ENCODE peak calls at places on chromosomes 5 and 9, in six cellular contexts. One of them, this sample, is unnamed.

GRCh38 chr9:36560813-36561212 is 11.9 kb upstream of the MELK start:
- DNase-seq in A549: no peak
- DNase-seq in IMR-90: peak
- DNase-seq in psoas muscle: no peak
- DNase-seq in uterus: no peak
- DNase-seq in kidney: no peak
- DNase-seq in this sample: no peak

GRCh38 chr5:10235350-10235749 is 14.3 kb downstream of the ATPSCKMT start:
- DNase-seq in uterus: no peak
- DNase-seq in psoas muscle: no peak
- DNase-seq in IMR-90: peak
- DNase-seq in kidney: no peak
- DNase-seq in A549: peak
- DNase-seq in this sample: no peak

GRCh38 chr5:146426853-146427618 is 20.1 kb upstream of the TCERG1 start:
- DNase-seq in IMR-90: peak
- DNase-seq in kidney: no peak
- DNase-seq in psoas muscle: no peak
- DNase-seq in uterus: no peak
- DNase-seq in A549: peak
- DNase-seq in this sample: no peak

GRCh38 chr5:96680759-96681158 is 18.6 kb downstream of the CAST start:
- DNase-seq in IMR-90: no peak
- DNase-seq in kidney: peak
- DNase-seq in psoas muscle: no peak
- DNase-seq in uterus: no peak
- DNase-seq in A549: no peak
- DNase-seq in this sample: no peak

GRCh38 chr5:60205071-60205470 is 311.5 kb upstream of the PDE4D start:
- DNase-seq in IMR-90: no peak
- DNase-seq in A549: no peak
- DNase-seq in uterus: no peak
- DNase-seq in psoas muscle: no peak
- DNase-seq in kidney: no peak
- DNase-seq in this sample: no peak

GRCh38 chr5:169893586-169893985 is 86.7 kb downstream of the INSYN2B start:
- DNase-seq in IMR-90: no peak
- DNase-seq in psoas muscle: no peak
- DNase-seq in A549: no peak
- DNase-seq in uterus: no peak
- DNase-seq in kidney: no peak
- DNase-seq in this sample: no peak

GRCh38 chr5:78552729-78553341 is 95.7 kb downstream of the LHFPL2 start:
- DNase-seq in IMR-90: no peak
- DNase-seq in kidney: no peak
- DNase-seq in A549: no peak
- DNase-seq in psoas muscle: no peak
- DNase-seq in uterus: no peak
- DNase-seq in this sample: no peak

GRCh38 chr9:86944974-86945867 is 2.1 kb downstream of the GAS1 start:
- DNase-seq in IMR-90: peak
- DNase-seq in uterus: no peak
- DNase-seq in psoas muscle: peak
- DNase-seq in kidney: peak
- DNase-seq in A549: no peak
- DNase-seq in this sample: peak

GRCh38 chr5:1204693-1205242 is 3.4 kb downstream of the SLC6A19 start:
- DNase-seq in psoas muscle: peak
- DNase-seq in A549: peak
- DNase-seq in kidney: no peak
- DNase-seq in IMR-90: peak
- DNase-seq in uterus: no peak
- DNase-seq in this sample: peak

GRCh38 chr5:75435101-75435500 is 76.3 kb downstream of the CERT1 start:
- DNase-seq in uterus: no peak
- DNase-seq in psoas muscle: no peak
- DNase-seq in A549: no peak
- DNase-seq in kidney: no peak
- DNase-seq in IMR-90: peak
- DNase-seq in this sample: no peak

GRCh38 chr5:7902201-7902600 is 33.3 kb downstream of the MTRR start:
- DNase-seq in IMR-90: no peak
- DNase-seq in psoas muscle: no peak
- DNase-seq in A549: no peak
- DNase-seq in kidney: no peak
- DNase-seq in uterus: no peak
- DNase-seq in this sample: no peak

GRCh38 chr9:19303216-19303615 is 72.7 kb downstream of the DENND4C start:
- DNase-seq in A549: no peak
- DNase-seq in psoas muscle: no peak
- DNase-seq in uterus: no peak
- DNase-seq in kidney: no peak
- DNase-seq in IMR-90: no peak
- DNase-seq in this sample: no peak

GRCh38 chr9:81562221-81563019 is 126.9 kb downstream of the TLE1 start:
- DNase-seq in IMR-90: peak
- DNase-seq in uterus: peak
- DNase-seq in psoas muscle: peak
- DNase-seq in A549: peak
- DNase-seq in kidney: peak
- DNase-seq in this sample: no peak

GRCh38 chr9:131601683-131602181 is 56.4 kb downstream of the PRRT1B start:
- DNase-seq in psoas muscle: no peak
- DNase-seq in uterus: no peak
- DNase-seq in IMR-90: no peak
- DNase-seq in A549: no peak
- DNase-seq in kidney: no peak
- DNase-seq in this sample: no peak

GRCh38 chr9:117265253-117265652 is 149.6 kb downstream of the ASTN2 start:
- DNase-seq in uterus: no peak
- DNase-seq in psoas muscle: no peak
- DNase-seq in IMR-90: no peak
- DNase-seq in A549: no peak
- DNase-seq in kidney: no peak
- DNase-seq in this sample: no peak

GRCh38 chr9:19331877-19332276 is 48.2 kb downstream of the RPS6 start:
- DNase-seq in psoas muscle: no peak
- DNase-seq in uterus: no peak
- DNase-seq in A549: no peak
- DNase-seq in kidney: no peak
- DNase-seq in IMR-90: peak
- DNase-seq in this sample: no peak

GRCh38 chr5:168409601-168410458 is 76.4 kb upstream of the RARS1 start:
- DNase-seq in uterus: no peak
- DNase-seq in kidney: no peak
- DNase-seq in psoas muscle: no peak
- DNase-seq in IMR-90: peak
- DNase-seq in A549: no peak
- DNase-seq in this sample: no peak

GRCh38 chr9:111866976-111867375 is 29.6 kb upstream of the UGCG start:
- DNase-seq in A549: peak
- DNase-seq in psoas muscle: no peak
- DNase-seq in kidney: no peak
- DNase-seq in uterus: no peak
- DNase-seq in IMR-90: peak
- DNase-seq in this sample: no peak

GRCh38 chr9:123834907-123835562 is 94.9 kb downstream of the DENND1A start:
- DNase-seq in IMR-90: peak
- DNase-seq in A549: no peak
- DNase-seq in psoas muscle: no peak
- DNase-seq in kidney: no peak
- DNase-seq in uterus: no peak
- DNase-seq in this sample: no peak

GRCh38 chr5:88436290-88436689 is 167.6 kb upstream of the TMEM161B start:
- DNase-seq in uterus: no peak
- DNase-seq in IMR-90: no peak
- DNase-seq in psoas muscle: no peak
- DNase-seq in A549: no peak
- DNase-seq in kidney: no peak
- DNase-seq in this sample: no peak

GRCh38 chr9:137195525-137196220 is 4.9 kb downstream of the TPRN start:
- DNase-seq in IMR-90: no peak
- DNase-seq in uterus: no peak
- DNase-seq in A549: no peak
- DNase-seq in kidney: no peak
- DNase-seq in psoas muscle: no peak
- DNase-seq in this sample: no peak

GRCh38 chr5:141363952-141364660 is at the start of gene PCDHGA5:
- DNase-seq in A549: peak
- DNase-seq in IMR-90: peak
- DNase-seq in psoas muscle: no peak
- DNase-seq in uterus: no peak
- DNase-seq in kidney: no peak
- DNase-seq in this sample: no peak

GRCh38 chr5:53434566-53434965 is 45.9 kb upstream of the FST start:
- DNase-seq in IMR-90: peak
- DNase-seq in A549: no peak
- DNase-seq in uterus: no peak
- DNase-seq in psoas muscle: no peak
- DNase-seq in kidney: no peak
- DNase-seq in this sample: no peak

GRCh38 chr5:177501874-177502678 is 4.7 kb upstream of the PDLIM7 start:
- DNase-seq in IMR-90: no peak
- DNase-seq in psoas muscle: no peak
- DNase-seq in uterus: no peak
- DNase-seq in kidney: no peak
- DNase-seq in A549: no peak
- DNase-seq in this sample: no peak

GRCh38 chr9:128322342-128323191 is at the start of the genes COQ4 and TRUB2:
- DNase-seq in kidney: peak
- DNase-seq in psoas muscle: peak
- DNase-seq in A549: peak
- DNase-seq in uterus: peak
- DNase-seq in IMR-90: peak
- DNase-seq in this sample: peak

GRCh38 chr9:128323192-128323730 is 622 bp downstream of the COQ4 start:
- DNase-seq in uterus: no peak
- DNase-seq in kidney: no peak
- DNase-seq in IMR-90: peak
- DNase-seq in psoas muscle: no peak
- DNase-seq in A549: no peak
- DNase-seq in this sample: no peak

GRCh38 chr9:128325629-128326028 is 3.0 kb downstream of the COQ4 start:
- DNase-seq in IMR-90: no peak
- DNase-seq in kidney: no peak
- DNase-seq in uterus: no peak
- DNase-seq in psoas muscle: no peak
- DNase-seq in A549: no peak
- DNase-seq in this sample: no peak

GRCh38 chr9:128323786-128324185 is 1.1 kb downstream of the COQ4 start:
- DNase-seq in kidney: no peak
- DNase-seq in A549: no peak
- DNase-seq in uterus: no peak
- DNase-seq in psoas muscle: no peak
- DNase-seq in IMR-90: no peak
- DNase-seq in this sample: no peak

GRCh38 chr9:128324401-128324800 is 1.8 kb downstream of the COQ4 start:
- DNase-seq in psoas muscle: no peak
- DNase-seq in IMR-90: no peak
- DNase-seq in A549: no peak
- DNase-seq in uterus: no peak
- DNase-seq in kidney: no peak
- DNase-seq in this sample: no peak
- H3K27ac ChIP-seq in psoas muscle: no peak
- H3K27ac ChIP-seq in IMR-90: no peak
- H3K27ac ChIP-seq in A549: no peak
- H3K27ac ChIP-seq in uterus: no peak
- H3K27ac ChIP-seq in kidney: no peak
- H3K27ac ChIP-seq in this sample: no peak

DNA sequence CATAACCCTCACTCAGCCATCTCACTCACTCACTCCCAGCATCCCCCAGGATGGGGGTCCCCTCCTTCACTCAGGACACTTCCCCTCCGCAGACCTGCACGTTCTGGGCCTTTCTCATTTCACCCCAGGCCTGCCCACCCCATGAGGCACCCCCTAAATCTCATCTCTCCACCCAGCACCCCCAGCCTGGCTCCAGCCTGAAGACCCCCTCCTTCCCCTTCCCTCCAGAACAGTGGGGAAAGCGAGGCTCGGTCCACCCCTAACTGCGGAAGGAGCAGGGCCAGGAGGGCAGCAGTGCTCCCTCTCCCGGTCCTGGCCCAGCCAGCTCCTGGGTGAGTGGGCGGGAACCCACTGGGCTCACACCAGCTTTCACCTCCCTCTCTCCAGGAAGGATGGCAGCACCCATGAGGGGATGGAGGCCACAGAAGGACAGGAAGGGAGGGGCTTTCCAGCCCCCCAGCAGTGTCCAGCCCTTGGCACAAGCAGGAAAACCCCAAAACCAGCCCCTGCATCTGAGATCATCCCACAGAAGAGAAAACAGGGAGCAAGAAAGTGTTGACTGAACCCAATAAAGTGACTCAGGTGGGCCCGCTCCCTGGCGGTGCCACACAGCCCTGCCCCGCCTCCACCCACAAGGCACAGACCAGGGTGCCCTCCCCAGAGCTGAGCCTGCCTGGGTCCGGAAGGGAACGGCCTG is 55.0 kb downstream of the LRSAM1 start:
- DNase-seq in kidney: no peak
- DNase-seq in IMR-90: no peak
- DNase-seq in psoas muscle: no peak
- DNase-seq in uterus: no peak
- DNase-seq in A549: no peak
- DNase-seq in this sample: no peak
- TF ChIP-seq CTCF in kidney: no peak
- TF ChIP-seq CTCF in IMR-90: no peak
- TF ChIP-seq CTCF in psoas muscle: no peak
- TF ChIP-seq CTCF in uterus: no peak
- TF ChIP-seq CTCF in A549: no peak
- TF ChIP-seq CTCF in this sample: no peak

GRCh38 chr9:107638922-107639321 is 149.4 kb upstream of the KLF4 start:
- DNase-seq in psoas muscle: peak
- DNase-seq in IMR-90: peak
- DNase-seq in kidney: peak
- DNase-seq in A549: peak
- DNase-seq in uterus: peak
- DNase-seq in this sample: peak
- H3K27ac ChIP-seq in psoas muscle: peak
- H3K27ac ChIP-seq in IMR-90: peak
- H3K27ac ChIP-seq in kidney: peak
- H3K27ac ChIP-seq in A549: peak
- H3K27ac ChIP-seq in uterus: peak
- H3K27ac ChIP-seq in this sample: peak

GRCh38 chr9:69674112-69674511 is 1.9 kb upstream of the APBA1 start:
- DNase-seq in A549: no peak
- DNase-seq in psoas muscle: no peak
- DNase-seq in IMR-90: no peak
- DNase-seq in uterus: no peak
- DNase-seq in kidney: no peak
- DNase-seq in this sample: no peak

GRCh38 chr9:69672828-69673640 is 863 bp upstream of the APBA1 start:
- DNase-seq in kidney: peak
- DNase-seq in uterus: peak
- DNase-seq in psoas muscle: peak
- DNase-seq in IMR-90: peak
- DNase-seq in A549: peak
- DNase-seq in this sample: peak

GRCh38 chr9:69671291-69671903 is 774 bp downstream of the APBA1 start:
- DNase-seq in IMR-90: no peak
- DNase-seq in uterus: peak
- DNase-seq in A549: no peak
- DNase-seq in kidney: no peak
- DNase-seq in psoas muscle: no peak
- DNase-seq in this sample: no peak

GRCh38 chr9:69674741-69675438 is 2.7 kb upstream of the APBA1 start:
- DNase-seq in IMR-90: peak
- DNase-seq in kidney: no peak
- DNase-seq in A549: no peak
- DNase-seq in psoas muscle: no peak
- DNase-seq in uterus: no peak
- DNase-seq in this sample: no peak

GRCh38 chr9:69671904-69672827 is at the start of gene APBA1:
- DNase-seq in psoas muscle: peak
- DNase-seq in IMR-90: peak
- DNase-seq in kidney: peak
- DNase-seq in A549: peak
- DNase-seq in uterus: peak
- DNase-seq in this sample: peak
- TF ChIP-seq CTCF in psoas muscle: no peak
- TF ChIP-seq CTCF in IMR-90: peak
- TF ChIP-seq CTCF in kidney: no peak
- TF ChIP-seq CTCF in A549: no peak
- TF ChIP-seq CTCF in uterus: no peak
- TF ChIP-seq CTCF in this sample: no peak